ENCODE peak calls at places on chromosomes 1 and 21, in four cellular contexts. U, T, B and H are unnamed samples.

GRCh38 chr1:201955750-201956143 is 444 bp downstream of the TIMM17A start:
- DNase-seq in B (no peak), T (no peak), U (no peak), H (no peak)

GRCh38 chr21:39014751-39015150 is 168.5 kb downstream of the PSMG1 start:
- DNase-seq in U (peak), B (peak), T (no peak), H (peak)

GRCh38 chr1:94358630-94359599 is 59.3 kb upstream of the ABCD3 start:
- DNase-seq in B (no peak), T (no peak), U (no peak), H (no peak)

GRCh38 chr1:72037745-72038343 is 244.5 kb downstream of the NEGR1 start:
- DNase-seq in U (peak), B (peak), T (peak), H (peak)

GRCh38 chr1:41558761-41559171 is 74.3 kb upstream of the EDN2 start:
- DNase-seq in B (no peak), U (no peak), T (peak), H (no peak)

GRCh38 chr1:177334276-177334675 is 163.5 kb downstream of the BRINP2 start:
- DNase-seq in B (no peak), T (no peak), U (no peak), H (no peak)

GRCh38 chr1:110003747-110004428 is 19.3 kb downstream of the AHCYL1 start:
- DNase-seq in B (peak), T (peak), U (peak), H (peak)

GRCh38 chr1:45974541-45975269 is 157.7 kb downstream of the PIK3R3 start:
- DNase-seq in T (no peak), U (no peak), B (peak), H (peak)

GRCh38 chr1:5514519-5515183 is 477.6 kb downstream of the NPHP4 start:
- DNase-seq in B (peak), U (peak), T (peak), H (peak)

GRCh38 chr1:14961661-14962267 is 191.8 kb upstream of the TMEM51 start:
- DNase-seq in B (no peak), U (no peak), T (no peak), H (no peak)

GRCh38 chr1:204915856-204916485 is 45.3 kb downstream of the NFASC start:
- DNase-seq in T (no peak), B (no peak), U (no peak), H (no peak)

GRCh38 chr1:167105150-167105840 is 11.4 kb downstream of the STYXL2 start:
- DNase-seq in U (no peak), T (no peak), B (no peak), H (peak)

GRCh38 chr21:37780991-37781983 is 135.0 kb downstream of the KCNJ6 start:
- DNase-seq in U (no peak), B (no peak), T (no peak), H (no peak)

GRCh38 chr1:19198820-19199219 is 11.2 kb downstream of the UBR4 start:
- DNase-seq in B (no peak), U (no peak), T (no peak), H (no peak)

GRCh38 chr21:44793269-44794030 is 8.2 kb downstream of the UBE2G2 start:
- DNase-seq in U (peak), T (peak), B (peak), H (peak)

GRCh38 chr1:6157132-6157527 is 23.0 kb downstream of the CHD5 start:
- DNase-seq in B (no peak), U (no peak), T (no peak), H (peak)

GRCh38 chr1:247209306-247209900 is 37.6 kb upstream of the ZNF124 start:
- DNase-seq in B (peak), T (no peak), U (peak), H (no peak)

GRCh38 chr1:34591751-34592629 is 162.9 kb upstream of the GJB5 start:
- DNase-seq in B (no peak), U (no peak), T (no peak), H (no peak)

GRCh38 chr1:46248122-46248920 is 758 bp downstream of the RAD54L start:
- DNase-seq in U (no peak), B (no peak), T (no peak), H (no peak)

GRCh38 chr1:204872262-204872881 is 1.7 kb downstream of the NFASC start:
- DNase-seq in U (no peak), B (no peak), T (peak), H (no peak)

GRCh38 chr1:204341380-204341779 is 18.3 kb downstream of the PLEKHA6 start:
- DNase-seq in T (no peak), U (no peak), B (peak), H (peak)

GRCh38 chr1:74368335-74368734 is 133.1 kb downstream of the TNNI3K start:
- DNase-seq in U (no peak), B (peak), T (no peak), H (no peak)

GRCh38 chr1:157494093-157494492 is 58.2 kb downstream of the FCRL5 start:
- DNase-seq in T (no peak), U (no peak), B (no peak), H (no peak)

GRCh38 chr21:33434770-33435360 is 31.7 kb downstream of the IFNGR2 start:
- DNase-seq in U (peak), T (no peak), B (peak), H (peak)

GRCh38 chr21:44576025-44576420 is 2.5 kb downstream of the KRTAP10-4 start:
- DNase-seq in B (no peak), T (no peak), U (no peak), H (no peak)

GRCh38 chr1:158087320-158087927 is 93.3 kb upstream of the CD1D start:
- DNase-seq in B (peak), U (peak), T (peak), H (peak)

GRCh38 chr1:161915978-161916377 is 107.7 kb downstream of the OLFML2B start:
- DNase-seq in T (no peak), U (no peak), B (no peak), H (no peak)

GRCh38 chr1:31690921-31691320 is 12.9 kb downstream of the COL16A1 start:
- DNase-seq in U (no peak), B (no peak), T (no peak), H (no peak)

GRCh38 chr1:57966751-57967406 is 543.0 kb upstream of the DAB1 start:
- DNase-seq in U (peak), B (no peak), T (no peak), H (no peak)

GRCh38 chr21:31366825-31367224 is 22.8 kb upstream of the TIAM1 start:
- DNase-seq in T (no peak), U (peak), B (peak), H (peak)

GRCh38 chr1:63127376-63127775 is 195.0 kb upstream of the FOXD3 start:
- DNase-seq in U (no peak), B (no peak), T (no peak), H (peak)

GRCh38 chr1:200938955-200939354 is 44.3 kb downstream of the INAVA start:
- DNase-seq in U (peak), B (no peak), T (no peak), H (no peak)

GRCh38 chr1:229022595-229023350 is 248.1 kb upstream of the RAB4A start:
- DNase-seq in B (no peak), U (peak), T (peak), H (no peak)

GRCh38 chr1:6239950-6240768 is 3.8 kb upstream of the HES3 start:
- DNase-seq in T (no peak), U (no peak), B (peak), H (no peak)

GRCh38 chr1:239233626-239234025 is 152.7 kb upstream of the CHRM3 start:
- DNase-seq in U (no peak), T (no peak), B (no peak), H (no peak)

GRCh38 chr1:206700445-206701036 is 15.8 kb downstream of the MAPKAPK2 start:
- DNase-seq in B (peak), T (no peak), U (peak), H (peak)

GRCh38 chr1:111822138-111822537 is 66.4 kb downstream of the DDX20 start:
- DNase-seq in B (no peak), U (no peak), T (no peak), H (no peak)
- H3K4me3 ChIP-seq in B (no peak), U (no peak), T (no peak), H (no peak)

GRCh38 chr1:185075476-185075875 is 30.1 kb downstream of the RNF2 start:
- DNase-seq in U (no peak), B (no peak), T (no peak), H (no peak)

GRCh38 chr1:185077374-185077773 is 32.0 kb downstream of the RNF2 start:
- DNase-seq in B (no peak), T (no peak), U (no peak), H (no peak)

GRCh38 chr1:185074307-185074706 is 28.9 kb downstream of the RNF2 start:
- DNase-seq in T (no peak), B (peak), U (no peak), H (peak)

GRCh38 chr1:185069202-185069601 is 23.8 kb downstream of the RNF2 start:
- DNase-seq in T (no peak), B (no peak), U (no peak), H (no peak)

DNA sequence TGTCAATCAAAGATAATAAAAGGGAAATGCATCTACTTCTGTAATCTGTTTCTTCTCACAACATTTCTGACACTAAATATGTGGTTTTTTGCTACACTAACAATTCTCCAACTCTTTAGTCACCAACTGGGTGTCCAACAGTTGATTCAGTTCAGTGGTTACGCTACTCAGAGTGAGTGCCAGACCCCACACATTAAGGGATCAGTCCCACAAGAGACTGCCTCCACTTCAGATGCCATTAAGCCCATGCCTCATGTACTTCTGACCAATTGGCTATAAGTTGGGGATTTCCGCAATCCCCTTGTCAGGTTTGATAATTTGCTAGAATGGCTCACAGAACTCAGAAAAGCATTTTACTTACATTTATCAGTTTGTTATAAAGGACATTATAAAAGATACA is 28.4 kb downstream of the RNF2 start:
- DNase-seq in T (no peak), U (no peak), B (peak), H (peak)
- H3K4me3 ChIP-seq in T (no peak), U (no peak), B (no peak), H (no peak)

GRCh38 chr1:29718791-29719190 is 482.5 kb downstream of the PTPRU start:
- DNase-seq in B (no peak), T (no peak), U (no peak), H (no peak)

GRCh38 chr1:29719253-29719652 is 482.9 kb downstream of the PTPRU start:
- DNase-seq in B (peak), U (peak), T (no peak), H (peak)

GRCh38 chr1:29725262-29725661 is 488.9 kb downstream of the PTPRU start:
- DNase-seq in B (no peak), T (no peak), U (no peak), H (no peak)

GRCh38 chr1:29722598-29722997 is 486.3 kb downstream of the PTPRU start:
- DNase-seq in B (no peak), U (no peak), T (no peak), H (no peak)
- H3K4me3 ChIP-seq in B (no peak), U (no peak), T (no peak), H (no peak)

GRCh38 chr1:61083799-61084385 is 1.5 kb downstream of the NFIA start:
- DNase-seq in B (no peak), U (peak), T (no peak), H (peak)
- H3K4me3 ChIP-seq in B (peak), U (peak), T (peak), H (peak)

GRCh38 chr1:241336335-241336734 is 20.7 kb downstream of the RGS7 start:
- DNase-seq in U (no peak), B (peak), T (no peak), H (peak)
- H3K4me3 ChIP-seq in U (no peak), B (no peak), T (no peak), H (no peak)